ENCODE peak calls at places on chromosome 1, in six cellular contexts. One of them, this sample, is unnamed.

GRCh38 chr1:107559881-107560280 is 405.1 kb downstream of the VAV3 start:
- DNase-seq in Caco-2: no peak
- DNase-seq in spleen: no peak
- DNase-seq in A549: no peak
- DNase-seq in hepatocyte: no peak
- DNase-seq in ascending aorta: no peak
- DNase-seq in this sample: peak

GRCh38 chr1:31483012-31483946 is 70.3 kb downstream of the SERINC2 start:
- DNase-seq in Caco-2: no peak
- DNase-seq in spleen: no peak
- DNase-seq in A549: no peak
- DNase-seq in hepatocyte: peak
- DNase-seq in ascending aorta: peak
- DNase-seq in this sample: peak

GRCh38 chr1:184935919-184936798 is 38.1 kb downstream of the NIBAN1 start:
- DNase-seq in Caco-2: no peak
- DNase-seq in spleen: no peak
- DNase-seq in A549: no peak
- DNase-seq in hepatocyte: no peak
- DNase-seq in ascending aorta: no peak
- DNase-seq in this sample: no peak

GRCh38 chr1:112501810-112502641 is 6.7 kb upstream of the WNT2B start:
- DNase-seq in Caco-2: peak
- DNase-seq in spleen: peak
- DNase-seq in A549: peak
- DNase-seq in hepatocyte: peak
- DNase-seq in ascending aorta: peak
- DNase-seq in this sample: no peak

GRCh38 chr1:187721216-187721615 is 892.5 kb downstream of the PLA2G4A start:
- DNase-seq in Caco-2: no peak
- DNase-seq in spleen: no peak
- DNase-seq in A549: no peak
- DNase-seq in hepatocyte: no peak
- DNase-seq in ascending aorta: no peak
- DNase-seq in this sample: no peak

GRCh38 chr1:176884286-176884685 is 280.2 kb downstream of the ASTN1 start:
- DNase-seq in Caco-2: no peak
- DNase-seq in spleen: no peak
- DNase-seq in A549: no peak
- DNase-seq in hepatocyte: no peak
- DNase-seq in ascending aorta: no peak
- DNase-seq in this sample: no peak

GRCh38 chr1:85623061-85623471 is 42.5 kb downstream of the CCN1 start:
- DNase-seq in Caco-2: no peak
- DNase-seq in spleen: no peak
- DNase-seq in A549: no peak
- DNase-seq in hepatocyte: no peak
- DNase-seq in ascending aorta: no peak
- DNase-seq in this sample: no peak

GRCh38 chr1:14973773-14974172 is 179.8 kb upstream of the TMEM51 start:
- DNase-seq in Caco-2: no peak
- DNase-seq in spleen: no peak
- DNase-seq in A549: no peak
- DNase-seq in hepatocyte: no peak
- DNase-seq in ascending aorta: no peak
- DNase-seq in this sample: no peak

GRCh38 chr1:20199410-20199809 is 13.1 kb upstream of the PLA2G2C start:
- DNase-seq in Caco-2: no peak
- DNase-seq in spleen: no peak
- DNase-seq in A549: no peak
- DNase-seq in hepatocyte: peak
- DNase-seq in ascending aorta: no peak
- DNase-seq in this sample: no peak

DNA sequence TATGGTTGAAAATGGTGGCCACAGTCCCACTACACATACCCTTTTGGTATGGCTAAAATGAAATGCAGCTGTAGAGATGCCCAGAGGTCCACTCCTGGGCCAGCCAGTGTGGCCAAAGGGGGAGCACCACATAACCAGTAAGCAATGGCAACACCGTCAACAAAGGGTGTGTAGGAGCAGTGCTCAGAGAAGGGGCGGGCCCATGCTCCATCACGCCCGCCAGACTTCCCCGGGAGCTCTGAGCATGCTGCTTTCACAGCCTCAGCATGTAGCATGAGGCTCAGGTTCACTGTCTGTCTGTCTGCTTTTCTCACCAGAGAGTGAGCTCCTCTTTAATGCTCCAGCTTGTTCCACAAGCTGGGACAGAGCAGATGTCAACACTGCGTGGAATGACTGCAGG is 537.6 kb downstream of the MATN1 start:
- DNase-seq in Caco-2: no peak
- DNase-seq in spleen: no peak
- DNase-seq in A549: no peak
- DNase-seq in hepatocyte: no peak
- DNase-seq in ascending aorta: no peak
- DNase-seq in this sample: no peak
- H3K4me3 ChIP-seq in Caco-2: no peak
- H3K4me3 ChIP-seq in spleen: no peak
- H3K4me3 ChIP-seq in A549: no peak
- H3K4me3 ChIP-seq in hepatocyte: no peak
- H3K4me3 ChIP-seq in ascending aorta: no peak
- H3K4me3 ChIP-seq in this sample: no peak

GRCh38 chr1:153400244-153400643 is 9.4 kb upstream of the S100A8 start:
- DNase-seq in Caco-2: peak
- DNase-seq in spleen: no peak
- DNase-seq in A549: no peak
- DNase-seq in hepatocyte: no peak
- DNase-seq in ascending aorta: no peak
- DNase-seq in this sample: no peak
- TF ChIP-seq CTCF in Caco-2: no peak
- TF ChIP-seq CTCF in spleen: no peak
- TF ChIP-seq CTCF in A549: no peak
- TF ChIP-seq CTCF in hepatocyte: no peak
- TF ChIP-seq CTCF in ascending aorta: peak
- TF ChIP-seq CTCF in this sample: no peak

GRCh38 chr1:154178856-154179811 is 12.8 kb downstream of the TPM3 start:
- DNase-seq in Caco-2: peak
- DNase-seq in spleen: no peak
- DNase-seq in A549: no peak
- DNase-seq in hepatocyte: peak
- DNase-seq in ascending aorta: no peak
- DNase-seq in this sample: no peak
- H3K4me3 ChIP-seq in Caco-2: peak
- H3K4me3 ChIP-seq in spleen: peak
- H3K4me3 ChIP-seq in A549: no peak
- H3K4me3 ChIP-seq in hepatocyte: peak
- H3K4me3 ChIP-seq in ascending aorta: no peak
- H3K4me3 ChIP-seq in this sample: no peak

GRCh38 chr1:51218570-51218969 is 17.5 kb upstream of the RNF11 start:
- DNase-seq in Caco-2: no peak
- DNase-seq in spleen: no peak
- DNase-seq in A549: no peak
- DNase-seq in hepatocyte: no peak
- DNase-seq in ascending aorta: no peak
- DNase-seq in this sample: no peak
- TF ChIP-seq CTCF in Caco-2: no peak
- TF ChIP-seq CTCF in spleen: no peak
- TF ChIP-seq CTCF in A549: no peak
- TF ChIP-seq CTCF in hepatocyte: no peak
- TF ChIP-seq CTCF in ascending aorta: no peak
- TF ChIP-seq CTCF in this sample: no peak

GRCh38 chr1:233113009-233113712 is 162.8 kb downstream of the NTPCR start:
- DNase-seq in Caco-2: peak
- DNase-seq in spleen: peak
- DNase-seq in A549: peak
- DNase-seq in hepatocyte: peak
- DNase-seq in ascending aorta: peak
- DNase-seq in this sample: peak
- H3K4me3 ChIP-seq in Caco-2: no peak
- H3K4me3 ChIP-seq in spleen: peak
- H3K4me3 ChIP-seq in A549: no peak
- H3K4me3 ChIP-seq in hepatocyte: no peak
- H3K4me3 ChIP-seq in ascending aorta: peak
- H3K4me3 ChIP-seq in this sample: peak

GRCh38 chr1:201506573-201507567 is at the start of gene CSRP1:
- DNase-seq in Caco-2: peak
- DNase-seq in spleen: peak
- DNase-seq in A549: peak
- DNase-seq in hepatocyte: peak
- DNase-seq in ascending aorta: peak
- DNase-seq in this sample: no peak
- TF ChIP-seq CTCF in Caco-2: no peak
- TF ChIP-seq CTCF in spleen: no peak
- TF ChIP-seq CTCF in A549: no peak
- TF ChIP-seq CTCF in hepatocyte: no peak
- TF ChIP-seq CTCF in ascending aorta: no peak
- TF ChIP-seq CTCF in this sample: no peak

This sample was measured in kidney epithelial cell.